ENCODE peak calls at places on chromosomes 16 and 17, in four cellular contexts. X is stimulated activated CD8-positive, alpha-beta memory T cell treated with anti-CD3 and anti-CD28 coated beads, Interleukin-7, amount 100 ng/mL, for 1 hour; G is substantia nigra; T is T-cell. O is an unnamed sample.
A peak's percentile ranks its signal among the peaks of the same experiment; 100 is the strongest.

GRCh38 chr16:55389426-55390073 is 65.5 kb downstream of the IRX6 start:
- DNase-seq in X (no peak), G (peak; percentile 16), T (no peak), O (no peak)

GRCh38 chr16:86375370-86375769 is 135.0 kb upstream of the FOXF1 start:
- DNase-seq in X (no peak), G (no peak), T (no peak), O (no peak)

GRCh38 chr16:17105239-17105721 is 365.5 kb downstream of the XYLT1 start:
- DNase-seq in G (no peak), T (no peak), X (no peak), O (no peak)

GRCh38 chr17:82247856-82248671 is 19.2 kb downstream of the SLC16A3 start:
- DNase-seq in G (no peak), T (no peak), X (no peak), O (no peak)

GRCh38 chr17:50883850-50884291 is 17.7 kb upstream of the TOB1 start:
- DNase-seq in T (no peak), G (no peak), X (no peak), O (no peak)

GRCh38 chr17:60325730-60326524 is 66.0 kb downstream of the USP32 start:
- DNase-seq in T (no peak), X (no peak), G (no peak), O (no peak)

GRCh38 chr17:36994438-36994837 is 45.7 kb downstream of the AATF start:
- DNase-seq in G (no peak), T (no peak), X (no peak), O (no peak)

GRCh38 chr17:27239584-27239983 is 54.3 kb upstream of the WSB1 start:
- DNase-seq in X (no peak), T (no peak), G (no peak), O (no peak)

GRCh38 chr17:73255671-73256181 is 6.0 kb downstream of the CPSF4L start:
- DNase-seq in G (peak; percentile 65), X (peak; percentile 23), T (peak; percentile 17), O (peak; percentile 54)

GRCh38 chr17:58330997-58331814 is 2.6 kb upstream of the TSPOAP1 start:
- DNase-seq in T (peak; percentile 61), G (no peak), X (no peak), O (no peak)

GRCh38 chr17:50903604-50904521 is 37.7 kb upstream of the TOB1 start:
- DNase-seq in X (no peak), T (no peak), G (no peak), O (no peak)

GRCh38 chr16:35214840-35215239 is 1755.4 kb downstream of the TP53TG3F start:
- DNase-seq in X (no peak), G (no peak), T (no peak), O (no peak)

GRCh38 chr17:67687541-67687940 is 30.2 kb upstream of the NOL11 start:
- DNase-seq in X (no peak), G (no peak), T (no peak), O (no peak)

GRCh38 chr17:36934759-36935630 is 2.3 kb upstream of the LHX1 start:
- DNase-seq in T (no peak), G (no peak), X (no peak), O (no peak)

GRCh38 chr16:53129281-53130192 is 74.7 kb downstream of the CHD9 start:
- DNase-seq in X (no peak), G (no peak), T (no peak), O (no peak)

O was measured in frontal cortex.